ENCODE peak calls at places on chromosome 19, in four cellular contexts. F, J, L and B are unnamed samples.

GRCh38 chr19:35018379-35018778 is 11.9 kb upstream of the SCN1B start:
- DNase-seq in J (no peak), L (no peak), F (no peak), B (no peak)

GRCh38 chr19:35211545-35212230 is 16.9 kb downstream of the FAM187B start:
- DNase-seq in F (no peak), J (no peak), L (no peak), B (no peak)

GRCh38 chr19:14497347-14497921 is 1.5 kb upstream of the GIPC1 start:
- DNase-seq in J (no peak), F (no peak), L (no peak), B (no peak)

GRCh38 chr19:34459614-34460013 is 21.9 kb upstream of the WTIP start:
- DNase-seq in J (no peak), F (no peak), L (no peak), B (no peak)

GRCh38 chr19:30558793-30559192 is 186.6 kb downstream of the ZNF536 start:
- DNase-seq in F (no peak), J (no peak), L (no peak), B (no peak)

GRCh38 chr19:3359850-3360493 is 6.4 kb upstream of the NFIC start:
- DNase-seq in F (peak), J (no peak), L (peak), B (no peak)

GRCh38 chr19:49746206-49746958 is 16.7 kb downstream of the TSKS start:
- DNase-seq in J (no peak), F (peak), L (peak), B (no peak)

GRCh38 chr19:8678244-8678807 is 20.3 kb downstream of the ACTL9 start:
- DNase-seq in F (no peak), J (no peak), L (no peak), B (no peak)

GRCh38 chr19:35596366-35596999 is 10.5 kb downstream of the PMIS2 start:
- DNase-seq in J (peak), F (peak), L (peak), B (no peak)

GRCh38 chr19:33535176-33535575 is 13.6 kb upstream of the PEPD start:
- DNase-seq in F (no peak), J (no peak), L (no peak), B (no peak)

GRCh38 chr19:8069116-8069973 is 16.8 kb downstream of the CCL25 start:
- DNase-seq in L (no peak), F (peak), J (no peak), B (no peak)

GRCh38 chr19:27971071-27971470 is 1241.9 kb downstream of the UQCRFS1 start:
- DNase-seq in J (no peak), F (no peak), L (no peak), B (no peak)

GRCh38 chr19:6424190-6424938 is at the start of gene KHSRP:
- DNase-seq in J (no peak), L (no peak), F (peak), B (no peak)

GRCh38 chr19:34461375-34462100 is 20.0 kb upstream of the WTIP start:
- DNase-seq in J (no peak), F (no peak), L (no peak), B (no peak)

GRCh38 chr19:49451430-49452181 is at the start of gene PIH1D1:
- DNase-seq in L (peak), J (peak), F (peak), B (peak)

GRCh38 chr19:41928754-41929535 is 696 bp upstream of the ERFL start:
- DNase-seq in L (no peak), J (no peak), F (peak), B (peak)

GRCh38 chr19:16022681-16023557 is 53.4 kb upstream of the TPM4 start:
- DNase-seq in J (no peak), F (no peak), L (no peak), B (no peak)

GRCh38 chr19:11190501-11190900 is 6.8 kb downstream of the KANK2 start:
- DNase-seq in J (no peak), L (no peak), F (no peak), B (no peak)

GRCh38 chr19:342801-343421 is 1.7 kb downstream of the MIER2 start:
- DNase-seq in F (peak), J (peak), L (no peak), B (no peak)

GRCh38 chr19:21321996-21322395 is 7.2 kb downstream of the ZNF708 start:
- DNase-seq in J (no peak), L (no peak), F (no peak), B (no peak)

DNA sequence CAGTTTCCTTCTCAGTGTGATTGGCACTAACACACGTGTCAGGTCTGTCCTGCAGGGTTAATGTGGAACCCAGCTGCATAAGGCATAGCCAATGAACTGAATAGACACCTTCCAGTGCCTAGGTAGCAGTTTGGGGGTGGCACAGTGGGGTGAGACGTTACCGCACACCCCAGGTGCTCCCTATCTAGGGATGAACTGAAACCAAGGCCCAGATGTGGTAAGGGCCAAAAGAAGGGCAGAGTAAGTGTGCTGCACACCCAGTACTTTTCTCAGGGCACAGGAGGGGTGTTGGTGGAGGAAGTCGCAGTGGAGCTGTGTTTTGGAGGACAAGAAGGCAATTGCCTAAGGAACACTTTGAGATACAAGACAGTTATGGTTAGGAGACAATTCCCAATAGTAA is 317.9 kb upstream of the TSHZ3 start:
- DNase-seq in F (no peak), L (no peak), J (no peak), B (no peak)
- TF ChIP-seq SPI1 in F (no peak), L (no peak), J (no peak), B (no peak)

GRCh38 chr19:45670670-45671453 is 2.8 kb downstream of the GIPR start:
- DNase-seq in F (peak), L (peak), J (peak), B (peak)
- TF ChIP-seq SPI1 in F (peak), L (no peak), J (no peak), B (no peak)

GRCh38 chr19:46428278-46429141 is at the start of gene PNMA8C:
- DNase-seq in J (no peak), L (no peak), F (peak), B (peak)

GRCh38 chr19:46426506-46427162 is 2.1 kb downstream of the PNMA8C start:
- DNase-seq in F (peak), L (peak), J (no peak), B (no peak)

GRCh38 chr19:46423194-46423593 is 5.5 kb downstream of the PNMA8C start:
- DNase-seq in J (no peak), L (no peak), F (no peak), B (no peak)

GRCh38 chr19:46427518-46427917 is 1.2 kb downstream of the PNMA8C start:
- DNase-seq in J (no peak), F (no peak), L (no peak), B (no peak)

DNA sequence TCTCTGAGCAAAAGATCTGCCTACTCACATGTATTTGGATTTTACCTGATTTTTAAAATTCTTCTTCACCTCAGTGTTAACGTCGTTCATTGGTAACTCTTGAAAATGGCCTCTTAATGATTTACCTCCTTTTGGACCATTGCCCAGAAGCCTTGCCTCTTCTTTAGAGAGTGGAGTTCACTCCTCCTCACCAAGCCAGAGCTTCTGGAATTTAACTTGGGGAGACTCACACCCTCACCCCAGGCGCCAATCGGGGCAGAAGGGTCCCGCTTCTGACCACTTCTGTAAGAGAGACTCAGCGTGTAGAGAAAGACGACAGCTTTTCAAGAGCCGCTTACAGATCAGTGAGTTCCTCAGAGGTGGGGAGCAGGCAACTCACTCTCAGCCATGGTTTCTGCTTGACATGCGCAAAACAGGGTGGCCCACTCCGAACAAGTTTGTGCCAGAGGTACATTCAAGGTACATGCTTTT is 2.7 kb downstream of the PNMA8C start:
- DNase-seq in L (no peak), J (no peak), F (no peak), B (no peak)
- TF ChIP-seq SPI1 in L (no peak), J (no peak), F (no peak), B (no peak)

GRCh38 chr19:5321851-5322681 is 18.5 kb downstream of the PTPRS start:
- DNase-seq in L (peak), F (peak), J (peak), B (peak)
- TF ChIP-seq SPI1 in L (peak), F (peak), J (peak), B (no peak)

GRCh38 chr19:46786236-46787039 is 2.0 kb downstream of the SLC1A5 start:
- DNase-seq in F (peak), L (peak), J (no peak), B (peak)

GRCh38 chr19:46787040-46787330 is 1.4 kb downstream of the SLC1A5 start:
- DNase-seq in L (no peak), F (no peak), J (no peak), B (no peak)

GRCh38 chr19:46788968-46789338 is 559 bp upstream of the SLC1A5 start:
- DNase-seq in F (no peak), L (no peak), J (no peak), B (no peak)

GRCh38 chr19:46788101-46788967 is at the start of gene SLC1A5:
- DNase-seq in J (peak), F (peak), L (peak), B (peak)

DNA sequence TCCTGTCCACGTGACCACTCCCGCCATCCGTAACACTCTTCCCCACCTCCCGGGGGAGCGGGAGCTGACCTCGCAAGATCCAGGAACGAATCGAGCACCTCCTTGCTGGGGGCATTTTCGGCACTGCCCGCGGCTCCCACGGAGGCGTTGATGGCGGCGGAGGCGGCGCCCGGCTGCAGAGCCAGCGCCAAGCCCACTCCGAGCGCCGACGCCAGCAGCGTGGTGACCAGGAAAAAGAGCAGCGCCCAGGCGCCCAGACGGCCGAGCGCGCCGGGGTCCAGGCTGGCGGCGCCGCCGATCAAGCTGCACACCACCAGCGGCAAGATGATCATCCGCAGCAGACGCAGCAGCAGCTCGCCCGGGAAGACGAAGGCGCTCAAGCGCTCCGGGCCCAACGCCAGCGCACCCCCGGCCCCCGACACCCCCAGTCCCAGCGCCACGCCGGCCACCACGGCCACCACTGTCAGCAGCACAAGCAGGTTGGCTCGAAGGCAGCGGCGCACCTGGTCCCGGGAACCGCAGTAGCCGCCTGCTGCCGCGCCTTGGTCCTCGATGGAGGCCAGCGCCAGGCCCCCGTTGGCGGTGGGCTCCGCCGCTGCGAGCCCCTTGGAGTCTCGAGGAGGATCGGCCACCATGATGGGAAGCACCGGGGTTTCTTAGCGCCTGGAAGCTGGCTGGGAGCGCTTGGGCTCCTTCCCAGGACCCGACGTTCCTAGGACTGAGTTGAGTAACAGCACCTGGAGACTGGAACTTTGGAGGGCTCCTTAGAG is 878 bp downstream of the SLC1A5 start:
- DNase-seq in L (no peak), F (peak), J (no peak), B (peak)
- TF ChIP-seq SPI1 in L (no peak), F (no peak), J (no peak), B (no peak)

GRCh38 chr19:48290923-48291700 is 21.2 kb downstream of the ZNF114 start:
- DNase-seq in J (no peak), F (peak), L (peak), B (peak)
- TF ChIP-seq SPI1 in J (peak), F (peak), L (peak), B (peak)

GRCh38 chr19:19505669-19506326 is 9.6 kb downstream of the TSSK6 start:
- DNase-seq in J (no peak), L (no peak), F (no peak), B (no peak)
- TF ChIP-seq SPI1 in J (no peak), L (no peak), F (no peak), B (no peak)

GRCh38 chr19:54489341-54489740 is 13.3 kb upstream of the LAIR2 start:
- DNase-seq in L (no peak), J (no peak), F (no peak), B (no peak)
- TF ChIP-seq SPI1 in L (no peak), J (no peak), F (no peak), B (no peak)